ENCODE peak calls at places on chromosomes 13 and 19, in nine cellular contexts. One of them, this sample, is unnamed.

GRCh38 chr13:111415765-111416164 is 95.3 kb downstream of the TEX29 start:
- DNase-seq in ureter: no peak
- DNase-seq in NCI-H1092: no peak
- DNase-seq in choroid plexus epithelial cell: no peak
- DNase-seq in neuronal stem cell: no peak
- DNase-seq in GM18507: no peak
- DNase-seq in A172: no peak
- DNase-seq in hepatic stellate cell: no peak
- DNase-seq in EH: no peak
- DNase-seq in this sample: no peak

GRCh38 chr13:68984688-68985319 is 1122.8 kb upstream of the ATXN8OS start:
- DNase-seq in ureter: no peak
- DNase-seq in NCI-H1092: no peak
- DNase-seq in choroid plexus epithelial cell: no peak
- DNase-seq in neuronal stem cell: no peak
- DNase-seq in GM18507: no peak
- DNase-seq in A172: no peak
- DNase-seq in hepatic stellate cell: no peak
- DNase-seq in EH: no peak
- DNase-seq in this sample: no peak

GRCh38 chr13:71663431-71663830 is 203.6 kb downstream of the DACH1 start:
- DNase-seq in ureter: no peak
- DNase-seq in NCI-H1092: no peak
- DNase-seq in choroid plexus epithelial cell: no peak
- DNase-seq in neuronal stem cell: no peak
- DNase-seq in GM18507: no peak
- DNase-seq in A172: no peak
- DNase-seq in hepatic stellate cell: no peak
- DNase-seq in EH: no peak
- DNase-seq in this sample: no peak

GRCh38 chr19:11984986-11985385 is 20.1 kb downstream of the ZNF763 start:
- DNase-seq in ureter: no peak
- DNase-seq in NCI-H1092: no peak
- DNase-seq in choroid plexus epithelial cell: no peak
- DNase-seq in neuronal stem cell: no peak
- DNase-seq in GM18507: no peak
- DNase-seq in A172: no peak
- DNase-seq in hepatic stellate cell: no peak
- DNase-seq in EH: no peak
- DNase-seq in this sample: no peak

GRCh38 chr19:45125360-45125759 is 32.4 kb downstream of the PPP1R37 start:
- DNase-seq in ureter: no peak
- DNase-seq in NCI-H1092: no peak
- DNase-seq in choroid plexus epithelial cell: no peak
- DNase-seq in neuronal stem cell: no peak
- DNase-seq in GM18507: no peak
- DNase-seq in A172: no peak
- DNase-seq in hepatic stellate cell: no peak
- DNase-seq in EH: no peak
- DNase-seq in this sample: no peak

GRCh38 chr13:53238241-53238640 is 209.6 kb downstream of the OLFM4 start:
- DNase-seq in ureter: no peak
- DNase-seq in NCI-H1092: peak; percentile 47
- DNase-seq in choroid plexus epithelial cell: no peak
- DNase-seq in neuronal stem cell: no peak
- DNase-seq in GM18507: no peak
- DNase-seq in A172: no peak
- DNase-seq in hepatic stellate cell: no peak
- DNase-seq in EH: no peak
- DNase-seq in this sample: no peak

GRCh38 chr13:52906122-52906903 is 57.9 kb upstream of the PCDH8 start:
- DNase-seq in ureter: no peak
- DNase-seq in NCI-H1092: no peak
- DNase-seq in choroid plexus epithelial cell: no peak
- DNase-seq in neuronal stem cell: no peak
- DNase-seq in GM18507: no peak
- DNase-seq in A172: no peak
- DNase-seq in hepatic stellate cell: no peak
- DNase-seq in EH: no peak
- DNase-seq in this sample: no peak

GRCh38 chr13:22227895-22228294 is 557.0 kb downstream of the FGF9 start:
- DNase-seq in ureter: no peak
- DNase-seq in NCI-H1092: no peak
- DNase-seq in choroid plexus epithelial cell: no peak
- DNase-seq in neuronal stem cell: no peak
- DNase-seq in GM18507: no peak
- DNase-seq in A172: no peak
- DNase-seq in hepatic stellate cell: no peak
- DNase-seq in EH: no peak
- DNase-seq in this sample: no peak

GRCh38 chr19:1116726-1117581 is 13.2 kb downstream of the GPX4 start:
- DNase-seq in ureter: no peak
- DNase-seq in NCI-H1092: no peak
- DNase-seq in choroid plexus epithelial cell: no peak
- DNase-seq in neuronal stem cell: no peak
- DNase-seq in GM18507: no peak
- DNase-seq in A172: no peak
- DNase-seq in hepatic stellate cell: no peak
- DNase-seq in EH: no peak
- DNase-seq in this sample: no peak

GRCh38 chr19:49340069-49340864 is 5.1 kb downstream of the CD37 start:
- DNase-seq in ureter: peak; percentile 81
- DNase-seq in NCI-H1092: no peak
- DNase-seq in choroid plexus epithelial cell: peak; percentile 50
- DNase-seq in neuronal stem cell: no peak
- DNase-seq in GM18507: peak; percentile 96
- DNase-seq in A172: no peak
- DNase-seq in hepatic stellate cell: peak; percentile 87
- DNase-seq in EH: no peak
- DNase-seq in this sample: no peak

This sample was measured in stimulated activated effector memory CD8-positive, alpha-beta T cell treated with anti-CD3 and anti-CD28 coated beads, Interleukin-12 subunit alpha, Interleukin-12 subunit beta, amount 100 ng/mL, for 72 hours.